ENCODE peak calls at places on chromosomes 2 and 18, in six cellular contexts. J is MCF 10A, N is pancreas, T is AG09309, P is foreskin fibroblast, Z is MM.1S. D is an unnamed sample.
A peak's percentile ranks its signal among the peaks of the same experiment; 100 is the strongest.

GRCh38 chr2:8999047-8999446 is 4.4 kb downstream of the MBOAT2 start:
- DNase-seq in Z (no peak), J (no peak), T (no peak), N (no peak), P (no peak), D (no peak)

GRCh38 chr2:17518212-17519154 is at the start of gene RAD51AP2:
- DNase-seq in P (peak; percentile 61), T (peak; percentile 61), J (peak; percentile 84), Z (peak; percentile 81), N (peak; percentile 88), D (peak; percentile 66)

GRCh38 chr2:15748736-15749323 is 157.2 kb downstream of the DDX1 start:
- DNase-seq in J (peak; percentile 59), N (peak; percentile 72), T (no peak), P (no peak), Z (no peak), D (no peak)

GRCh38 chr2:44360749-44361329 is 455 bp downstream of the PREPL start:
- DNase-seq in P (no peak), N (no peak), J (peak; percentile 42), T (no peak), Z (no peak), D (peak; percentile 34)

GRCh38 chr2:70939001-70939846 is 3.5 kb downstream of the ATP6V1B1 start:
- DNase-seq in J (no peak), N (no peak), T (no peak), P (no peak), Z (no peak), D (no peak)

GRCh38 chr18:8423051-8423558 is 186.1 kb upstream of the RAB12 start:
- DNase-seq in N (no peak), J (peak; percentile 61), Z (no peak), T (peak; percentile 13), P (peak; percentile 53), D (peak; percentile 49)

GRCh38 chr2:72843301-72843700 is 17.5 kb upstream of the EXOC6B start:
- DNase-seq in J (no peak), P (no peak), T (no peak), Z (no peak), N (no peak), D (no peak)

GRCh38 chr2:235229236-235229635 is 264.6 kb upstream of the AGAP1 start:
- DNase-seq in N (no peak), T (no peak), J (no peak), Z (no peak), P (no peak), D (no peak)

GRCh38 chr2:29075894-29076700 is 1.8 kb upstream of the PCARE start:
- DNase-seq in P (peak; percentile 20), J (no peak), N (no peak), Z (no peak), T (no peak), D (no peak)

GRCh38 chr2:128306081-128306930 is 12.4 kb downstream of the HS6ST1 start:
- DNase-seq in Z (peak; percentile 2), T (peak; percentile 86), J (peak; percentile 89), P (peak; percentile 84), N (peak; percentile 67), D (peak; percentile 96)

DNA sequence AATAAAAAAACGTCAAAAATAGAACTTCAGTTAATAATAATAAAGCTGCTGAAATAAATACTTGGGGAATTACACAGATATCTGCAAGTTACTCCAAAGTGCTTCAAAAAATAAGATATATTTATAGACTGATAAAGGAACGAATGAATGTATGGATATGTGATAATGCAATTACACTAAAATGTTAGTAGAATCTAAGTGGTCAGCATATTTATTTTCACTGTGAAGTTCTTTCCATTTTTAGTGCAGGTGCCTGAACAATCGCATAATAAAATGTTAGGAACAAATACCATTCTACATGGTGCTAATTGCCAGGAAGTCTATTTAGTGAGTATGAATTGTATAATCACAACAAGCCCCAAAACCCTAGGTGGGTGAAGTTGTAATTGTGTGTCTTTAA is 169.6 kb upstream of the RGPD4 start:
- DNase-seq in T (no peak), N (no peak), J (no peak), P (no peak), Z (no peak), D (no peak)
- TF ChIP-seq CTCF in T (no peak), N (no peak), J (no peak), P (no peak), Z (no peak), D (no peak)

DNA sequence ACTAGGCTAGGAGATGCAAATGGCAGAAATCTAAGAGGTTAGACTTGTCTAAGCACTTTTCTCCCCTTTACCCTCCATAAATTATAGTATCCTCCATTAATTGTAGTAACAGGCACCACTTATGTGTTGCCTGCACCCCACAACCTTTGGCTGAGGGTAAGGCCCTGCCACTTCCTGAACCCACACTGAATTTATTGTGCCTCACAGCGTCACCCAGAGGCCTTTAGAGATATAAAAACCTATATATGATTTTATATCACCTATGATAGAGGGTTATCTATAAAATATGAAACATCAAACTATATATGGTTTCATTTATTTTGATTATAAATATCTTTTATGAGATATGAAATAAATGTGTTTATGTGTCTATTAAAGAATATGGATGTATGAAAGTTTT is 2.6 kb downstream of the UGT1A9 start:
- DNase-seq in P (no peak), Z (no peak), J (no peak), N (no peak), T (no peak), D (no peak)
- TF ChIP-seq CTCF in P (no peak), Z (no peak), J (no peak), N (no peak), T (no peak), D (no peak)

DNA sequence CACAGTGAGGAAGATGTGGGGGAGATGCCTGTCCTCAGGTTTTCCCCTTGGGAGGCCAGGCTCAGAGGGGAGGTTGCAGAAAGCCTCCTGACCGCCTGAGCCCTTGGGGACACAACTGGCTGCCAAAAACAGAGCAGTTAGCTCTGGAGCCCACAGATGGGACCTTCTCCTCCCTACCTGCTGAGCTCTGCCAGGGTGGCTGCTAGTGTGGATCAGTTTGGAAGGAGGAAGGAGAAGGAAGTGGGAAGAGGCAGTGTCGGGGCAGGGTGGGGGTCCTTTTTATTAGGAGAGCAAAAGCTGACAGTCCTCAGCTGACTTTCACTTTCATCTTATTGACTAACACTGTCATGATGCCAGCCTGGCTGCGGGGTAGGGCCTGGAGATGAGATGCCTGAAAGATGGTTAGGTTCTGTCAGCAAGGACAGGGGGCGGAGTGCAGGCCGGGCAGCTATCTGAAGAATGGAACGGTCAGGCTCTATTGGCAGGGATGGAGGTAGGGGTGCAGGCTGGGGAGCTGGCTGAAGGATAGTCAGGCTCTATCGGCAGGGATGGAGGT is 188.5 kb upstream of the HDAC4 start:
- DNase-seq in T (no peak), Z (no peak), N (peak; percentile 32), P (no peak), J (no peak), D (no peak)
- TF ChIP-seq CTCF in T (no peak), Z (no peak), N (no peak), P (no peak), J (no peak), D (no peak)

DNA sequence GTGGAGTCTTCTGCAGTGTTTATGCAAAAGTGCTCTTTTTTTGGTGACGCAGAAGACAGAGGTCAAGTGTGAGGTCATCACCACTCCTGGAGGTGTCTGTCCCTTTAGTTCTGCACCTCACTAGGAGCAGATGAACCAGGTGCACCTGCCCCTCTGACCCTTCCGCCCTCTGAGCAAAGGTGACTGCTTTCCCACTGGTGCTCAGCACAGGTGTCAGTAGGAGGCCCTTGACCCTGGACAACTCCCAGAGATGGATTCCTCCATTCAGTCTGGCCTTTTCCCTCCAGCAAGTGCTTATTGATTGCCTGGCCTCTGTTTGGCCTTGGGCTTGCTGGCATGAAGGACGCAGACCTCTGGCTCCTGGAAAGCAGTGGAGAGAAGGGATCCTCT is 8.7 kb upstream of the SLC4A3 start:
- DNase-seq in P (no peak), Z (no peak), N (no peak), T (no peak), J (no peak), D (no peak)
- TF ChIP-seq CTCF in P (no peak), Z (no peak), N (no peak), T (no peak), J (no peak), D (no peak)

DNA sequence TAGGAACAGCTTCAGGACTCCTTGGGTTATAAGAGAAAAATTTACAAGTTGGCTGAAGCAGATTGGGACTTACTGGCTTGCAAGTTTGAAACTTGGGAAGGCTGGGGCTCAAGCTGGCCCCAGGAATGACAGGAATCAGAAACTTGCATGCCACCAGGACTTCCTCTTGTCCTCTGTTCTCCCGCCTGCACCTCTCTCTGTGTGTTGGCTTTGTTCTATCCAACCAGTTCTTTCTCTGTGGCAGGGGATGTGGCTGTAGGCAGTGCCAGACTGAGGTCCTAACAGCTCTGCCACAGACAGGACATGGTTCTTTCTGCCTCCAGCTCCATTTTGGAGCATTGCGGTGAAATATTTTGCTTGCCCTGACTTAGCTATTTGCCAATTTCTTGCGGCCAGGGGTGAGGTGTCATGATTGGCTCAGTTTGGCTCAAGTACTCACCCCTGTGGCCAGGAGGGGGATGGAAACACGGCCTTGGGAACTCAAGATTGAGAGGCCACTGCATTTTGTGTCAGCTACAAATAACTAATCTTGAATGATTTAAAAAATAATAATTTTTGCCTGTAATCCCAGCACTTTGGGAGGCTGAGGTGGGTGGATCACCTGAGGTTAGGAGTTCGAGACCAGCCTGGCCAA is 48.9 kb downstream of the MEP1B start:
- DNase-seq in P (no peak), T (no peak), Z (no peak), N (no peak), J (no peak), D (no peak)
- TF ChIP-seq CTCF in P (no peak), T (no peak), Z (no peak), N (no peak), J (no peak), D (no peak)

GRCh38 chr2:122322815-122323214 is 567.4 kb downstream of the TSN start:
- DNase-seq in T (no peak), J (no peak), N (no peak), Z (no peak), P (no peak), D (no peak)
- TF ChIP-seq CTCF in T (no peak), J (no peak), N (no peak), Z (no peak), P (no peak), D (no peak)

GRCh38 chr18:58446661-58447060 is 182.2 kb downstream of the ALPK2 start:
- DNase-seq in P (no peak), Z (no peak), N (no peak), J (no peak), T (no peak), D (no peak)

GRCh38 chr18:58451115-58451971 is 177.5 kb downstream of the ALPK2 start:
- DNase-seq in T (no peak), N (no peak), P (no peak), J (no peak), Z (no peak), D (no peak)

GRCh38 chr18:58447342-58448190 is 181.3 kb downstream of the ALPK2 start:
- DNase-seq in P (peak; percentile 34), T (no peak), Z (no peak), N (no peak), J (no peak), D (no peak)

GRCh38 chr18:58451972-58452334 is 176.9 kb downstream of the ALPK2 start:
- DNase-seq in Z (no peak), N (no peak), T (no peak), P (no peak), J (no peak), D (no peak)

DNA sequence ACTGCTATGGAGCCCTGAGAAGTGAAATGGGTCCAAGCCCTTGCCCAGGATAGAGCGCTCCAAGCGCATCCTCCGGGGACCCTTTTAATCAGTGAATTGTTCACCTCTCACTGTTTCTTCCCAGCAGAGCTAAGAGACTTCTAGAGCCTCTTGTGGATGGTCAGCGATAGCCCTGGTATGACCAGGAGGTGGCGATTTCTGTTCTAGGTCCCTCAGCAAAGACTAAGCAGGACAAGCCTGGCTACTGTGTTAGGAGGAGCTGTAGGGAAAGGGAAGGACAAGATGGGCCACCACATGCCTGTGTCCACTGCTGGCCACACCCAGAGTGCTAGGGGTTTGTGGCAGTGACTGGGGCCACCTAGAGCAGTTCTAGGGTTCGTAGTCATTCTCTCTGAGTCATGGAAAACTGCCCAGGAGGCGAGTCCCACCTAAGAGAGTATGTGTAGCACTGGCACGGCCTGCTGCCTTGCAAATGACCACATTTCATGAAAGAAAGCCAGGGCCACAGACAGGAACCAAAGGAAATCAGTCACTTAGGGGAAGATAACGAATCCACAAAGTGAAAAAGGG is 179.4 kb downstream of the ALPK2 start:
- DNase-seq in Z (no peak), P (no peak), J (no peak), N (no peak), T (no peak), D (no peak)
- TF ChIP-seq CTCF in Z (no peak), P (no peak), J (no peak), N (no peak), T (no peak), D (no peak)

D was measured in fibroblast of the aortic adventitia.